ENCODE peak calls at places on chromosomes 3 and 15, in five cellular contexts. K, Z, T, S and D are unnamed samples.

GRCh38 chr15:45129651-45130129 is at the start of the genes DUOX1 and DUOXA1:
- DNase-seq in K (no peak), S (no peak), T (peak; percentile 74), Z (no peak), D (no peak)

GRCh38 chr3:46022909-46023785 is 4.1 kb downstream of the XCR1 start:
- DNase-seq in Z (no peak), T (no peak), S (no peak), K (no peak), D (no peak)

GRCh38 chr15:74489518-74490338 is 28.8 kb upstream of the UBL7 start:
- DNase-seq in Z (peak; percentile 58), S (no peak), K (peak; percentile 53), T (peak; percentile 57), D (peak; percentile 8)

GRCh38 chr15:67067161-67067853 is 1.9 kb downstream of the SMAD3 start:
- DNase-seq in Z (no peak), T (peak; percentile 58), S (no peak), K (no peak), D (no peak)

GRCh38 chr15:100133001-100133400 is 208.8 kb downstream of the ADAMTS17 start:
- DNase-seq in K (no peak), Z (no peak), T (no peak), S (no peak), D (no peak)

GRCh38 chr3:126945891-126946290 is 37.0 kb upstream of the PLXNA1 start:
- DNase-seq in S (no peak), T (no peak), K (no peak), Z (no peak), D (no peak)

GRCh38 chr15:81223346-81223971 is 26.8 kb downstream of the IL16 start:
- DNase-seq in T (no peak), S (no peak), Z (no peak), K (no peak), D (no peak)

GRCh38 chr3:141275973-141276372 is 44.3 kb downstream of the PXYLP1 start:
- DNase-seq in Z (peak; percentile 55), S (no peak), K (no peak), T (no peak), D (no peak)

GRCh38 chr15:53274630-53275029 is 484.5 kb upstream of the ONECUT1 start:
- DNase-seq in K (no peak), Z (no peak), S (no peak), T (no peak), D (no peak)

GRCh38 chr3:101868534-101869464 is 19.5 kb downstream of the NFKBIZ start:
- DNase-seq in K (no peak), Z (no peak), S (no peak), T (peak; percentile 69), D (no peak)

GRCh38 chr15:45093622-45094357 is 20.2 kb downstream of the DUOX2 start:
- DNase-seq in K (no peak), T (no peak), S (peak; percentile 14), Z (no peak), D (no peak)

GRCh38 chr3:13069495-13069894 is 3.7 kb downstream of the IQSEC1 start:
- DNase-seq in T (no peak), K (peak; percentile 42), S (no peak), Z (no peak), D (no peak)

GRCh38 chr15:58980351-58980939 is 7.0 kb upstream of the RNF111 start:
- DNase-seq in T (no peak), K (no peak), Z (peak; percentile 43), S (no peak), D (no peak)

GRCh38 chr3:140948460-140949249 is 7.0 kb downstream of the SLC25A36 start:
- DNase-seq in T (no peak), Z (no peak), S (no peak), K (no peak), D (no peak)

GRCh38 chr3:153291052-153291689 is 129.1 kb downstream of the RAP2B start:
- DNase-seq in Z (no peak), T (no peak), K (no peak), S (no peak), D (no peak)

GRCh38 chr3:62101488-62101887 is 271.9 kb downstream of the FEZF2 start:
- DNase-seq in Z (no peak), S (no peak), T (no peak), K (no peak), D (no peak)

GRCh38 chr15:63843901-63844317 is 10.2 kb upstream of the HERC1 start:
- DNase-seq in Z (peak; percentile 22), T (no peak), K (no peak), S (no peak), D (no peak)

GRCh38 chr3:78880588-78881461 is 887.0 kb downstream of the ROBO1 start:
- DNase-seq in S (no peak), K (no peak), Z (no peak), T (no peak), D (no peak)

GRCh38 chr3:125693887-125694286 is 98.6 kb upstream of the OSBPL11 start:
- DNase-seq in K (no peak), T (no peak), Z (no peak), S (no peak), D (no peak)

GRCh38 chr3:41575754-41576153 is 376.4 kb downstream of the CTNNB1 start:
- DNase-seq in Z (no peak), K (no peak), T (no peak), S (no peak), D (no peak)

GRCh38 chr3:49707113-49707480 is 12.4 kb downstream of the AMIGO3 start:
- DNase-seq in K (no peak), Z (no peak), T (no peak), S (no peak), D (no peak)

GRCh38 chr3:135860761-135861160 is 104.8 kb upstream of the PPP2R3A start:
- DNase-seq in S (no peak), T (no peak), K (no peak), Z (no peak), D (no peak)

GRCh38 chr3:107272471-107272870 is 104.8 kb upstream of the CCDC54 start:
- DNase-seq in S (no peak), T (no peak), K (no peak), Z (no peak), D (no peak)

GRCh38 chr15:71683401-71684274 is 126.7 kb upstream of the NR2E3 start:
- DNase-seq in T (no peak), S (no peak), Z (no peak), K (no peak), D (no peak)

GRCh38 chr3:131636266-131636775 is 133.6 kb upstream of the MRPL3 start:
- DNase-seq in K (no peak), T (no peak), Z (no peak), S (no peak), D (no peak)

GRCh38 chr3:68919000-68919399 is 13.3 kb downstream of the TAFA4 start:
- DNase-seq in T (no peak), S (no peak), Z (no peak), K (no peak), D (no peak)
- H3K27ac ChIP-seq in T (no peak overlapping the region), S (no peak overlapping the region), Z (no peak overlapping the region), K (no peak overlapping the region), D (no peak overlapping the region)

GRCh38 chr3:197298341-197298857 is at the start of gene DLG1:
- DNase-seq in K (peak; percentile 53), Z (peak; percentile 78), S (peak; percentile 90), T (peak; percentile 96), D (peak; percentile 83)

GRCh38 chr3:197297020-197297419 is 1.4 kb downstream of the DLG1 start:
- DNase-seq in K (no peak), Z (no peak), T (no peak), S (no peak), D (no peak)

GRCh38 chr3:197298858-197299854 is 744 bp upstream of the DLG1 start:
- DNase-seq in S (peak; percentile 56), Z (peak; percentile 37), T (peak; percentile 86), K (no peak), D (peak; percentile 51)

GRCh38 chr3:197295871-197296270 is 2.5 kb downstream of the DLG1 start:
- DNase-seq in S (no peak), Z (no peak), K (no peak), T (no peak), D (no peak)

DNA sequence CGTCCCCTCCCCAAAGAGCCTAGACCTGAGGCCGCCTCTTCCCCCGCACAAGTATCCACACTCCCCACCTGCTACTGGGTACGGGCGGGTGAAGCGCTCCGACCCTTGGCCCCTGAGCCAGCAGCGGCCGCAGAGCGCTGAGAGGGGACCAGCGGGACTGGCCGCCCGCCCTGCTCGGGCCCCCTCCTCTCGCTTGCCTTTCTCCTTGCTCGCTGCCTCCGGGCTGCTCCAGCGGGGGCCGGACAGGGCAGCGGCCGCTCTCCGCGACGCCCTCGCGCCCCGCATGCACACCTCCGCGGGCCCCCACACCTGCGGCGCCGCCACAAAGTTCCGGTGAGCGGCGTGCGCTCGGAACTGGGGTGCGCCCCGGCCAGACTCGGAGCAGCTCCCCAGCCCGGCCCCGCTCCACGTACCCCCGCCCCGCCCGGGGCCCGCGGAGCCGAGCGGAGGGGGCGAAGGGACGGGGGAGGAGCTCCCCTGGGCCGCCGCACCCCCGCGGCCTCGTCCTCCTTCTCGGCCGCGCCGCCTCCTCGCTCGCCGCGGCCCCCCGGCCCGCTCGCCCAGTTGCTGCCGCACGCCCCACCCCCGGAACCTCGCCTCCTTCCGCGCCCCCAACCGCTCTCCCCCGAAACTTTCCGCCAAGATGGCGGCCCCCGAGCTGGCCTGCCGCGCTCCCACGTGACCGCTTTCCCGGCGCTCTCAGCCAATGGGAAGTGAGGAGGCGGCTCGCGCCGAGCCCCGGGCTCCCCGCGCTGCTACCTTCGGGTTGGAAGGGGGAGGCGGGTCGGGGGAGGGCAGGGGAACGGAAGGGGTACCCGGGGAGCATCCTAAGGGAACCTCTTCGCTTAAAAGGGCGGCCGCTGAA is 704 bp downstream of the DLG1 start:
- DNase-seq in T (peak; percentile 95), K (no peak), Z (peak; percentile 83), S (peak; percentile 86), D (peak; percentile 85)
- TF ChIP-seq POLR2A in T (peak; percentile 46), K (peak; percentile 71), Z (peak; percentile 37), S (no peak), D (peak; percentile 79)

DNA sequence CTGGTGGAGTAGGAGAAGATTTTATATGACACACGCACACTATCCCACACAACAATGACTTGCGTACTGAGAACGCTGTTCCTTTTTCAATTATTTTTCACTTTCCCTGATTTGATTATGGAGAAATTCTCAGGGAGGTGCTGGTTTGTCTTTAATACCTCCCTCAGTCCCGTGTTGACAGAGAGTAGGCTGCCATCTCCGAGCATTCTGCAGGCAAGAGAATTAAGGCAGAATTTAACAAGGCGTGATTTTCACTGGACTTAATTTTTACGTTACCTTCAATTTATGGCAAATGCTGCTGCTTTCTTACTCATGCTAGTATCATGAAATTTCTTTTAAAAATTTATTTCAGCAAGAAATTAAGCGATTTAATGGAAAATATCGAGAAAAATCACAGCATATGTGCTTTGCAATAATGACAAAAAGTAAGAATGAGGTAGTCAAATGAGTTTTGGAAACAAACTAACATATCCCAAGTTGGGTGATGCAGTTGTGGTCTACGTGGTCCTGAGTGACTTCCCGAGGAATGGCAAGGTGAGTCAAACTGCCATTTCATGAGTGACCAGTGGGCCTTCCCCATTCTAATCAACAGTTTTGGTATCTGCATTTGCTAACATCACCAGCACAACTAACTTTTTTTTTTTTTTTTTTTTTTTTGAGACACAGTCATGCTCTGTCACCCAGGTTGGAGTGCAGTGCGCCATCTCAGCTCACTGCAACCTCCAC is 16.9 kb downstream of the DNASE1L3 start:
- DNase-seq in T (no peak), K (no peak), S (no peak), Z (no peak), D (no peak)
- H3K4me1 ChIP-seq in T (no peaks in the 10 kb centered on the region), K (peaks cover 20% of the 10 kb centered on the region), S (no peaks in the 10 kb centered on the region), Z (peaks cover 1% of the 10 kb centered on the region), D (peaks cover 17% of the 10 kb centered on the region)

DNA sequence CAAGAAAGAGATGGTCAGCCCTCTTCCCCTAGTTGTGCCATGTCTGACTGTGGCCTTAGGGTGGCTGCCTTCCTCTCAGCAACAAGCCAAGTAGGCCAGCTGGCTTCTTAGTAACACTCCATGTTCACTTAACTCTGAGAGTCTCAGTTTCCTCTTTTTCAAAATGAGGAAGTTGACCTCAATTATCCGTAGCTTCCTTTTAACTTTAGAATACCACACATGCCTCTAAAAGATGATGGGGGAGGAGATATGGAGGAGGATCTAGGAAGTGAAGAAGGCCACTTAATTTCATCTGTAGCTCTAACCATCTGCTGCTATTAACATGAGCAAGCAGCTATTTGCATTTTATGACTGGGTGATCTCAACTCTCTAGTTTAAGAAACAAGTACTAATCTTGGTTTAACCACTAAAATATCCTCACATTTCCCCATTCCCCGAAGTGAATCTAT is 32.9 kb downstream of the CD200R1L start:
- DNase-seq in T (no peak), Z (no peak), K (peak; percentile 69), S (no peak), D (peak; percentile 4)
- H3K27ac ChIP-seq in T (no peak overlapping the region), Z (peak overlapping the region; percentile 82), K (no peak overlapping the region), S (no peak overlapping the region), D (no peak overlapping the region)